ENCODE peak calls at places on chromosomes 12 and 14, in nine cellular contexts. One of them, this sample, is unnamed.

GRCh38 chr12:3003593-3003992 is 44.4 kb downstream of the TEAD4 start:
- DNase-seq in breast epithelium: no peak
- DNase-seq in kidney: no peak
- DNase-seq in brain microvascular endothelial cell: no peak
- DNase-seq in GM23338: peak
- DNase-seq in body of pancreas: peak
- DNase-seq in PC-9: no peak
- DNase-seq in cardiac fibroblast: no peak
- DNase-seq in fibroblast of lung: no peak
- DNase-seq in this sample: no peak

GRCh38 chr14:49770212-49770817 is 2.4 kb downstream of the KLHDC2 start:
- DNase-seq in GM23338: no peak
- DNase-seq in fibroblast of lung: peak
- DNase-seq in kidney: no peak
- DNase-seq in brain microvascular endothelial cell: peak
- DNase-seq in PC-9: peak
- DNase-seq in body of pancreas: peak
- DNase-seq in breast epithelium: no peak
- DNase-seq in cardiac fibroblast: peak
- DNase-seq in this sample: no peak

GRCh38 chr12:3973269-3973884 is 100.2 kb upstream of the PARP11 start:
- DNase-seq in GM23338: no peak
- DNase-seq in body of pancreas: no peak
- DNase-seq in fibroblast of lung: no peak
- DNase-seq in cardiac fibroblast: no peak
- DNase-seq in PC-9: no peak
- DNase-seq in kidney: no peak
- DNase-seq in brain microvascular endothelial cell: no peak
- DNase-seq in breast epithelium: no peak
- DNase-seq in this sample: no peak

GRCh38 chr14:71498151-71498734 is 434.0 kb upstream of the RGS6 start:
- DNase-seq in brain microvascular endothelial cell: no peak
- DNase-seq in GM23338: no peak
- DNase-seq in body of pancreas: no peak
- DNase-seq in breast epithelium: no peak
- DNase-seq in fibroblast of lung: peak
- DNase-seq in cardiac fibroblast: peak
- DNase-seq in PC-9: no peak
- DNase-seq in kidney: no peak
- DNase-seq in this sample: no peak

GRCh38 chr12:49970030-49970429 is 2.7 kb upstream of the AQP6 start:
- DNase-seq in PC-9: no peak
- DNase-seq in breast epithelium: no peak
- DNase-seq in body of pancreas: no peak
- DNase-seq in kidney: no peak
- DNase-seq in cardiac fibroblast: no peak
- DNase-seq in GM23338: no peak
- DNase-seq in fibroblast of lung: no peak
- DNase-seq in brain microvascular endothelial cell: no peak
- DNase-seq in this sample: no peak

GRCh38 chr14:68781161-68782021 is 11.5 kb downstream of the ZFP36L1 start:
- DNase-seq in PC-9: no peak
- DNase-seq in body of pancreas: peak
- DNase-seq in GM23338: no peak
- DNase-seq in breast epithelium: no peak
- DNase-seq in cardiac fibroblast: no peak
- DNase-seq in fibroblast of lung: no peak
- DNase-seq in kidney: no peak
- DNase-seq in brain microvascular endothelial cell: no peak
- DNase-seq in this sample: no peak

GRCh38 chr12:124512667-124513296 is 54.6 kb downstream of the NCOR2 start:
- DNase-seq in body of pancreas: peak
- DNase-seq in cardiac fibroblast: peak
- DNase-seq in fibroblast of lung: peak
- DNase-seq in brain microvascular endothelial cell: peak
- DNase-seq in GM23338: peak
- DNase-seq in breast epithelium: peak
- DNase-seq in kidney: peak
- DNase-seq in PC-9: peak
- DNase-seq in this sample: no peak

GRCh38 chr12:2161478-2161877 is 108.7 kb downstream of the CACNA1C start:
- DNase-seq in PC-9: no peak
- DNase-seq in fibroblast of lung: peak
- DNase-seq in breast epithelium: peak
- DNase-seq in cardiac fibroblast: peak
- DNase-seq in kidney: peak
- DNase-seq in body of pancreas: peak
- DNase-seq in GM23338: no peak
- DNase-seq in brain microvascular endothelial cell: no peak
- DNase-seq in this sample: no peak

GRCh38 chr12:85872497-85873091 is 1.5 kb upstream of the NTS start:
- DNase-seq in cardiac fibroblast: peak
- DNase-seq in fibroblast of lung: peak
- DNase-seq in brain microvascular endothelial cell: peak
- DNase-seq in PC-9: no peak
- DNase-seq in GM23338: peak
- DNase-seq in body of pancreas: no peak
- DNase-seq in kidney: no peak
- DNase-seq in breast epithelium: no peak
- DNase-seq in this sample: peak

GRCh38 chr12:85877459-85877858 is 3.4 kb downstream of the NTS start:
- DNase-seq in PC-9: no peak
- DNase-seq in GM23338: no peak
- DNase-seq in fibroblast of lung: no peak
- DNase-seq in brain microvascular endothelial cell: no peak
- DNase-seq in kidney: no peak
- DNase-seq in cardiac fibroblast: no peak
- DNase-seq in body of pancreas: no peak
- DNase-seq in breast epithelium: no peak
- DNase-seq in this sample: no peak

DNA sequence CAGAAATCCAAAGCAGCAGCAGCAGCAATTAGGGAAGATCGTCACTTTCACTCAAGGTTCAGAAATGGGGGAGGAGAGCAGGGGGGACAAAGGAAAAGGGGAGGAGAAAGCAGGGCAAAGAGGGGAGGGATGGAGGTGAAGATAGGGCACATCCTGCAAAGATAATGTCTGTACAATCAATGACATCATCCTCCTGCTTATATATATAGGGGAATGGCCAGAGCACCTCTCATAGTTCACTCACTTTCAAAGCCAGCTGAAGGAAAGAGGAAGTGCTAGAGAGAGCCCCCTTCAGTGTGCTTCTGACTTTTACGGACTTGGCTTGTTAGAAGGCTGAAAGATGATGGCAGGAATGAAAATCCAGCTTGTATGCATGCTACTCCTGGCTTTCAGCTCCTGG is at the start of gene NTS:
- DNase-seq in breast epithelium: no peak
- DNase-seq in fibroblast of lung: no peak
- DNase-seq in body of pancreas: no peak
- DNase-seq in PC-9: no peak
- DNase-seq in brain microvascular endothelial cell: no peak
- DNase-seq in GM23338: peak
- DNase-seq in cardiac fibroblast: peak
- DNase-seq in kidney: no peak
- DNase-seq in this sample: no peak
- TF ChIP-seq CTCF in breast epithelium: no peak
- TF ChIP-seq CTCF in fibroblast of lung: no peak
- TF ChIP-seq CTCF in body of pancreas: no peak
- TF ChIP-seq CTCF in PC-9: no peak
- TF ChIP-seq CTCF in brain microvascular endothelial cell: peak
- TF ChIP-seq CTCF in GM23338: peak
- TF ChIP-seq CTCF in cardiac fibroblast: no peak
- TF ChIP-seq CTCF in kidney: no peak
- TF ChIP-seq CTCF in this sample: no peak

DNA sequence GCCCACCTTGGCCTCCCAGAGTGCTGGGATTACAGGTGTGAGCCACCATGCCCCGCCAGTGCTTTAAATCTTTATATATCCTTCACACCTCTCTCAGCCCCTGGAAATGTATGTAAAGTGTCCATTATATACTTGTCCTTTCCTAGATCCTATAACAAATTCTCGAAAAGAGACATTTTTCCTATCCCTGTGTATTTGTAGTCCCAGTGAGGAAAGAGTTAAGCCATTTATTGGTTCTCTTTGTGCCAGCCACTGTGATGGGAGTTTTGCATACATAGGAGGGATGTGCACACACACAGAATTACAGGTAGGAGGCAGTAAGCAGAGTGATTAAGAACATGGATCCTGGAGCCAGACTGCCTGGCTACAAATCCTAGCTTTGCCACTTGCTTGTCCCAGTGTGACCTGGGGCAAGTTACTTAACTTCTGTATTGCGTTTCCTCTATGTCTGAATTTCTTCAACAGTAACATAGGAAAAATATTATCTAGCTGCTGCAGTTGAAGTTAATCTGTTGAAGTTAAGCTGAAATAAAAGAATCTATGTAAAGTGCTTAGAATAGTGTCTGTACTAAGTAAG is 2.1 kb upstream of the RABGGTA start:
- DNase-seq in GM23338: peak
- DNase-seq in brain microvascular endothelial cell: no peak
- DNase-seq in fibroblast of lung: no peak
- DNase-seq in cardiac fibroblast: no peak
- DNase-seq in kidney: no peak
- DNase-seq in breast epithelium: no peak
- DNase-seq in PC-9: no peak
- DNase-seq in body of pancreas: no peak
- DNase-seq in this sample: no peak
- TF ChIP-seq CTCF in GM23338: peak
- TF ChIP-seq CTCF in brain microvascular endothelial cell: peak
- TF ChIP-seq CTCF in fibroblast of lung: peak
- TF ChIP-seq CTCF in cardiac fibroblast: no peak
- TF ChIP-seq CTCF in kidney: no peak
- TF ChIP-seq CTCF in breast epithelium: no peak
- TF ChIP-seq CTCF in PC-9: no peak
- TF ChIP-seq CTCF in body of pancreas: peak
- TF ChIP-seq CTCF in this sample: peak

DNA sequence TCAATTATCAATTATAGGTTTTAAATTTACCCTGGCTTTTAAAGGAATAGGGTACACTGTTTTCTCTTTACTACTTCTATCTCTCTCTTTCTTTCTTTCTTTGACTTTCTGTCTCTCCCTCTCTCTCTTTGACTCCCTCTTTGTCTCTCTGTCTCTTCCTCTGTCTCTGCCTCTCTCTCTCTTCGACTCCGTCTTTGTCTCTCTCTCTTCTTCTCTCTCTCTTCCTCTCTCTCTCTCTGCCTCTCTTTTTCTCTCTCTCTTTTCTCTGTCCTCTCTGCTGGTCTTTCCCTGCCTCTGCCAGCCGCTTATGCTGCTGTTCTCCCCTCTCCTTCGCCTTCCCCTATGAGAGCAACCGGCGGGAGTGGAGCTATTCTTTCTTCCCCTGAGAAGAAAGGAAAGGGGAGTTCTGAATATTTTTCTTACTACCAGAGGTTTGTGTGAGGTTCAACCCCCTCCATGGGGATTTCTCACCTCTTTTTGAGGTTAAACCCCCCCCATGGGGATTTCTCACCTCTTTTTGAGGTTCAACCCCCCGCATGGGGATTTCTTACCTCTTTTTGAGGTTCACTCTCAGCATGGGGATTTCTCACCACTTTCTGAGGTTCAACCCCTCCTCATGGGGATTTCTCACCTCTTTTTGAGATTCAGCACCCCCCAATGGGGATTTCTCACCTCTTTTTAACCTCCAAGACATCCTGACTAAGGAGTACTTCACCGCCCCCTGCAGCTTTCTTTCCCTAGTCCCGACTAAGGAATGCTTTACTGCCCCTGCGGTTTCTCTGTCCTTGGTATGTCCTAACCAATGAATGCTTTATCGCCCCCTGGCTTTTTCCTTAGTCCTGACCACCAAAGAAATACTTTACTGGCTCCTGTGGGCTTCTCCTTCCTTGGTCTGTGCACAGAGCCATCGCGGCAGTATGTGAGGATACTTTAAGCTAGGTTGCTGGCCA is 27.4 kb upstream of the DDHD1 start:
- DNase-seq in cardiac fibroblast: peak
- DNase-seq in brain microvascular endothelial cell: peak
- DNase-seq in fibroblast of lung: peak
- DNase-seq in breast epithelium: no peak
- DNase-seq in PC-9: no peak
- DNase-seq in GM23338: peak
- DNase-seq in body of pancreas: no peak
- DNase-seq in kidney: no peak
- DNase-seq in this sample: peak
- TF ChIP-seq CTCF in cardiac fibroblast: peak
- TF ChIP-seq CTCF in brain microvascular endothelial cell: peak
- TF ChIP-seq CTCF in fibroblast of lung: peak
- TF ChIP-seq CTCF in breast epithelium: no peak
- TF ChIP-seq CTCF in PC-9: no peak
- TF ChIP-seq CTCF in GM23338: peak
- TF ChIP-seq CTCF in body of pancreas: no peak
- TF ChIP-seq CTCF in kidney: no peak
- TF ChIP-seq CTCF in this sample: peak

GRCh38 chr12:120460157-120460556 is 9.4 kb downstream of the SRSF9 start:
- DNase-seq in cardiac fibroblast: no peak
- DNase-seq in GM23338: no peak
- DNase-seq in PC-9: no peak
- DNase-seq in kidney: no peak
- DNase-seq in body of pancreas: no peak
- DNase-seq in fibroblast of lung: no peak
- DNase-seq in brain microvascular endothelial cell: no peak
- DNase-seq in breast epithelium: no peak
- DNase-seq in this sample: no peak

GRCh38 chr12:120455302-120455701 is 9.1 kb downstream of the GATC start:
- DNase-seq in brain microvascular endothelial cell: no peak
- DNase-seq in cardiac fibroblast: no peak
- DNase-seq in body of pancreas: peak
- DNase-seq in PC-9: no peak
- DNase-seq in kidney: no peak
- DNase-seq in GM23338: no peak
- DNase-seq in breast epithelium: no peak
- DNase-seq in fibroblast of lung: no peak
- DNase-seq in this sample: no peak

GRCh38 chr12:120453060-120453761 is 7.0 kb downstream of the GATC start:
- DNase-seq in cardiac fibroblast: no peak
- DNase-seq in kidney: no peak
- DNase-seq in GM23338: no peak
- DNase-seq in body of pancreas: peak
- DNase-seq in PC-9: no peak
- DNase-seq in breast epithelium: no peak
- DNase-seq in fibroblast of lung: no peak
- DNase-seq in brain microvascular endothelial cell: no peak
- DNase-seq in this sample: no peak

GRCh38 chr12:120453977-120454376 is 7.7 kb downstream of the GATC start:
- DNase-seq in breast epithelium: no peak
- DNase-seq in body of pancreas: no peak
- DNase-seq in kidney: no peak
- DNase-seq in GM23338: peak
- DNase-seq in PC-9: no peak
- DNase-seq in fibroblast of lung: peak
- DNase-seq in brain microvascular endothelial cell: no peak
- DNase-seq in cardiac fibroblast: peak
- DNase-seq in this sample: peak

DNA sequence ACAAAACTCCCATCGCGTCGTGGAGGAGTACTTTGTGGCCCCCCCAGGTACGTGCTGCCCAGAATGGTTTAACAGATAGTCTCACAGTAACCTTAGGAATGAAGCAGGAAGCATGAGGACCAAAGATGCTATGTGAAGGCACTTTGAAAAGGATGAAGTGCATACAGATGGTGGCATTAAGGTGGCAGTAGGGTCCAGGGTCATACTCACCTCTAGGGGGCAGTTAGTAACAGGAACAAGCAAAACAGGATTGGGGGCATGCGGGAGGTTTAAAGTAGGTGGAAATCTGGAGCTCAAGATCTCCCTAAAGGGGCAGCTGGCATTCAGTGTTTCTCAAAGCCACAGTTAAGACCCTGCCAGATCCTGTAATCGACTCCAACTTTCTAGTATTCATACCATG is 10.9 kb downstream of the GATC start:
- DNase-seq in body of pancreas: no peak
- DNase-seq in brain microvascular endothelial cell: no peak
- DNase-seq in PC-9: no peak
- DNase-seq in GM23338: peak
- DNase-seq in cardiac fibroblast: no peak
- DNase-seq in breast epithelium: no peak
- DNase-seq in fibroblast of lung: no peak
- DNase-seq in kidney: no peak
- DNase-seq in this sample: no peak
- TF ChIP-seq CTCF in body of pancreas: peak
- TF ChIP-seq CTCF in brain microvascular endothelial cell: peak
- TF ChIP-seq CTCF in PC-9: peak
- TF ChIP-seq CTCF in GM23338: peak
- TF ChIP-seq CTCF in cardiac fibroblast: peak
- TF ChIP-seq CTCF in breast epithelium: no peak
- TF ChIP-seq CTCF in fibroblast of lung: peak
- TF ChIP-seq CTCF in kidney: no peak
- TF ChIP-seq CTCF in this sample: no peak